ENCODE peak calls at places on chromosome 3, in nine cellular contexts. J, Y, Z, L, P, S, G, E and R are unnamed samples.

GRCh38 chr3:99925584-99925983 is 107.9 kb downstream of the CMSS1 start:
- DNase-seq in J (peak; percentile 39), Y (no peak), Z (peak; percentile 43), L (no peak), P (no peak), S (peak; percentile 66), G (no peak), E (peak; percentile 84), R (no peak)

GRCh38 chr3:182508896-182509295 is 284.4 kb upstream of the ATP11B start:
- DNase-seq in J (no peak), Y (no peak), Z (no peak), L (no peak), P (no peak), S (no peak), G (no peak), E (no peak), R (no peak)

GRCh38 chr3:155730843-155731242 is 14.0 kb downstream of the PLCH1 start:
- DNase-seq in J (no peak), Y (no peak), Z (no peak), L (no peak), P (no peak), S (no peak), G (no peak), E (no peak), R (no peak)

GRCh38 chr3:142947352-142947751 is 16.1 kb downstream of the PAQR9 start:
- DNase-seq in J (no peak), Y (no peak), Z (no peak), L (no peak), P (no peak), S (no peak), G (no peak), E (no peak), R (no peak)

GRCh38 chr3:4119119-4119518 is 184.1 kb upstream of the SETMAR start:
- DNase-seq in J (no peak), Y (no peak), Z (no peak), L (no peak), P (no peak), S (no peak), G (no peak), E (no peak), R (no peak)

GRCh38 chr3:69006083-69006482 is 7.4 kb downstream of the EOGT start:
- DNase-seq in J (no peak), Y (no peak), Z (no peak), L (no peak), P (no peak), S (no peak), G (no peak), E (no peak), R (no peak)

GRCh38 chr3:11131371-11131770 is 22.9 kb upstream of the HRH1 start:
- DNase-seq in J (no peak), Y (no peak), Z (no peak), L (no peak), P (no peak), S (no peak), G (no peak), E (no peak), R (no peak)

GRCh38 chr3:149717391-149718056 is 34.8 kb downstream of the COMMD2 start:
- DNase-seq in J (peak; percentile 45), Y (peak; percentile 57), Z (peak; percentile 48), L (no peak), P (peak; percentile 13), S (peak; percentile 58), G (no peak), E (peak; percentile 66), R (no peak)

GRCh38 chr3:103684956-103685355 is 1250.1 kb downstream of the ZPLD1 start:
- DNase-seq in J (no peak), Y (no peak), Z (no peak), L (no peak), P (no peak), S (no peak), G (no peak), E (peak; percentile 7), R (no peak)

GRCh38 chr3:196988241-196989029 is 19.8 kb upstream of the PIGZ start:
- DNase-seq in J (no peak), Y (no peak), Z (peak; percentile 58), L (peak; percentile 40), P (no peak), S (peak; percentile 32), G (no peak), E (peak; percentile 44), R (no peak)

GRCh38 chr3:189294649-189295048 is 122.9 kb downstream of the TPRG1 start:
- DNase-seq in J (no peak), Y (no peak), Z (no peak), L (no peak), P (no peak), S (no peak), G (no peak), E (no peak), R (no peak)

GRCh38 chr3:97421565-97421964 is 343.0 kb upstream of the ARL6 start:
- DNase-seq in J (no peak), Y (no peak), Z (no peak), L (no peak), P (no peak), S (no peak), G (no peak), E (no peak), R (no peak)

GRCh38 chr3:65871305-65872141 is 167.2 kb downstream of the MAGI1 start:
- DNase-seq in J (no peak), Y (peak; percentile 82), Z (peak; percentile 70), L (no peak), P (no peak), S (peak; percentile 89), G (peak; percentile 53), E (peak; percentile 88), R (no peak)

GRCh38 chr3:182364723-182365650 is 428.3 kb upstream of the ATP11B start:
- DNase-seq in J (no peak), Y (no peak), Z (no peak), L (no peak), P (no peak), S (no peak), G (peak; percentile 14), E (no peak), R (no peak)

GRCh38 chr3:158508481-158508880 is 62.5 kb upstream of the MLF1 start:
- DNase-seq in J (peak; percentile 32), Y (no peak), Z (no peak), L (no peak), P (no peak), S (no peak), G (no peak), E (no peak), R (no peak)

GRCh38 chr3:193872265-193872753 is 263.6 kb upstream of the HES1 start:
- DNase-seq in J (peak; percentile 94), Y (peak; percentile 65), Z (peak; percentile 87), L (no peak), P (no peak), S (no peak), G (peak; percentile 32), E (peak; percentile 92), R (no peak)
- TF ChIP-seq CTCF in J (no peak), Y (no peak), Z (no peak), L (no peak), P (no peak), S (no peak), G (no peak), E (no peak), R (no peak)

GRCh38 chr3:52535411-52536111 is 844 bp upstream of the UQCC5 start:
- DNase-seq in J (no peak), Y (no peak), Z (peak; percentile 26), L (no peak), P (no peak), S (no peak), G (no peak), E (no peak), R (no peak)
- H3K4me3 ChIP-seq in J (no peak overlapping the region), Y (no peak overlapping the region), Z (peak overlapping the region; percentile 75), L (peak overlapping the region; percentile 74), P (peak overlapping the region; percentile 42), S (no peak overlapping the region), G (peak overlapping the region; percentile 83), E (no peak overlapping the region), R (peak overlapping the region; percentile 91)

GRCh38 chr3:64440498-64440897 is 215.2 kb upstream of the PRICKLE2 start:
- DNase-seq in J (no peak), Y (no peak), Z (peak; percentile 49), L (no peak), P (no peak), S (no peak), G (no peak), E (peak; percentile 90), R (no peak)

GRCh38 chr3:64445318-64446300 is 220.3 kb upstream of the PRICKLE2 start:
- DNase-seq in J (no peak), Y (no peak), Z (peak; percentile 34), L (peak; percentile 65), P (no peak), S (peak; percentile 86), G (no peak), E (peak; percentile 60), R (no peak)

GRCh38 chr3:64441861-64442260 is 216.6 kb upstream of the PRICKLE2 start:
- DNase-seq in J (no peak), Y (no peak), Z (no peak), L (no peak), P (no peak), S (no peak), G (no peak), E (peak; percentile 88), R (no peak)

GRCh38 chr3:64444619-64445317 is 219.5 kb upstream of the PRICKLE2 start:
- DNase-seq in J (no peak), Y (no peak), Z (peak; percentile 19), L (peak; percentile 65), P (no peak), S (no peak), G (no peak), E (no peak), R (no peak)

DNA sequence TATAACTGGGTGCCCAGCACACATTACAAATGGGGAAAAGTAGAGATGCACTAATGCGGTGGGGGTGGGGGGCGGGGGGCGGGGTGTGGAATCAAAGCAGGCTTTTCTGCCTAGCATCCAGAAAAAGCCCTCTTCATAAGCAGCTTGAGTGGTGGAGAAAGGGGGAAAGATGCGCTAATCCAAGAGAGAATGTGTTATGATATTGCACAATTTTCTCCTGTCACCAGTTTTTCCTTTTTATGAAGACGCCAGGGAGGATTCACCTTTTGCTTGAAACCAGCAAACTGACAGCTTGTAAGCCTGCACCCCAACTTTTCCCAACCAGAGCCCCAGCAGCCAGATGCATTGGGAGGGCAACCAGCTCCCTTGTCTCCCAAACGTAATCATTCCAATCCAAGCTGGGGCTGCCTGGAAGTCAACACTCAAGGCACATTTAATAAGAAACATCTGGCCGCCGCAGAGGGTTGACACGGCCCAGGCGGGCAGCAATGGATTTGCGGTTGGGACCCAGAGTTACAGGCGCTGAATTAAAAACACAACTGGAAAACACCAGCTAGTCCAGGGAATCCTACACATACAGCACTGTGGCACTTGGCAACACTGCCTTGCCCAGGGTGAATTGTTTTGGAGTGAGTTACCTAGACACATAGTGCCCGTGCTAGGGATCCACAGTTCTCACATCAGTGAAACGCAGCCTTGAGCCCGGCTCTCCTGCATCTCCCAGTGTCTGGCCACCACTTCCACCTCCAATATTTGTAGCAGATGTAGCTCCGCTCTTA is 218.5 kb upstream of the PRICKLE2 start:
- DNase-seq in J (no peak), Y (no peak), Z (peak; percentile 20), L (no peak), P (no peak), S (no peak), G (no peak), E (no peak), R (no peak)
- H3K27ac ChIP-seq in J (peak overlapping the region; percentile 70), Y (no peak overlapping the region), Z (no peak overlapping the region), L (peak overlapping the region; percentile 38), P (no peak overlapping the region), S (no peak overlapping the region), G (no peak overlapping the region), E (peak overlapping the region; percentile 22), R (no peak overlapping the region)

GRCh38 chr3:186277268-186277909 is 84.6 kb downstream of the DGKG start:
- DNase-seq in J (peak; percentile 37), Y (no peak), Z (no peak), L (no peak), P (no peak), S (peak; percentile 23), G (no peak), E (peak; percentile 27), R (peak; percentile 14)
- TF ChIP-seq CTCF in J (peak; percentile 64), Y (peak; percentile 48), Z (no peak), L (peak; percentile 45), P (no peak), S (peak; percentile 71), G (peak; percentile 70), E (peak; percentile 58), R (no peak)